ENCODE peak calls at places on chromosomes 11 and 22, in eight cellular contexts. R, D, L, T, M, U, Y and Z are unnamed samples.

GRCh38 chr22:20746466-20747189 is 27.3 kb upstream of the SERPIND1 start:
- DNase-seq in R (no peak), D (no peak), L (no peak), T (no peak), M (no peak), U (no peak), Y (no peak), Z (no peak)

GRCh38 chr11:122746050-122746478 is 90.5 kb downstream of the UBASH3B start:
- DNase-seq in R (no peak), D (no peak), L (no peak), T (peak; percentile 20), M (no peak), U (no peak), Y (no peak), Z (no peak)

GRCh38 chr11:76800466-76801200 is 17.5 kb downstream of the TSKU start:
- DNase-seq in R (no peak), D (no peak), L (no peak), T (no peak), M (no peak), U (no peak), Y (peak; percentile 14), Z (peak; percentile 84)

GRCh38 chr11:68271023-68271780 is 571 bp downstream of the C11orf24 start:
- DNase-seq in R (peak; percentile 61), D (no peak), L (peak; percentile 61), T (peak; percentile 68), M (peak; percentile 79), U (peak; percentile 89), Y (peak; percentile 86), Z (no peak)

GRCh38 chr22:33076368-33076767 is 18.2 kb upstream of the SYN3 start:
- DNase-seq in R (no peak), D (no peak), L (no peak), T (no peak), M (no peak), U (no peak), Y (no peak), Z (no peak)

GRCh38 chr11:119964136-119965025 is 173.5 kb downstream of the TRIM29 start:
- DNase-seq in R (no peak), D (peak; percentile 50), L (no peak), T (no peak), M (no peak), U (no peak), Y (no peak), Z (no peak)

GRCh38 chr11:131762346-131763110 is 392.1 kb downstream of the NTM start:
- DNase-seq in R (no peak), D (no peak), L (no peak), T (no peak), M (no peak), U (no peak), Y (no peak), Z (no peak)

GRCh38 chr11:60204922-60205321 is 22.0 kb upstream of the MS4A6A start:
- DNase-seq in R (no peak), D (no peak), L (no peak), T (no peak), M (no peak), U (no peak), Y (no peak), Z (no peak)

GRCh38 chr11:108135845-108136599 is 14.7 kb downstream of the ACAT1 start:
- DNase-seq in R (no peak), D (no peak), L (no peak), T (no peak), M (no peak), U (no peak), Y (no peak), Z (peak; percentile 10)

GRCh38 chr22:39283312-39284141 is 35.9 kb downstream of the RPL3 start:
- DNase-seq in R (peak; percentile 60), D (no peak), L (no peak), T (peak; percentile 25), M (no peak), U (peak; percentile 58), Y (peak; percentile 88), Z (no peak)

GRCh38 chr22:46432164-46433068 is 96.9 kb downstream of the TRMU start:
- DNase-seq in R (peak; percentile 66), D (no peak), L (no peak), T (peak; percentile 54), M (no peak), U (no peak), Y (no peak), Z (no peak)

GRCh38 chr11:465896-466538 is 15.9 kb downstream of the PTDSS2 start:
- DNase-seq in R (no peak), D (no peak), L (no peak), T (no peak), M (no peak), U (no peak), Y (no peak), Z (no peak)

GRCh38 chr11:128872094-128872493 is 5.0 kb upstream of the KCNJ1 start:
- DNase-seq in R (no peak), D (no peak), L (no peak), T (no peak), M (no peak), U (no peak), Y (no peak), Z (no peak)

GRCh38 chr11:47175746-47176327 is 842 bp downstream of the ARFGAP2 start:
- DNase-seq in R (no peak), D (no peak), L (no peak), T (no peak), M (no peak), U (no peak), Y (no peak), Z (no peak)

GRCh38 chr11:130785376-130786110 is 130.7 kb downstream of the SNX19 start:
- DNase-seq in R (no peak), D (no peak), L (no peak), T (no peak), M (no peak), U (no peak), Y (no peak), Z (peak; percentile 53)

GRCh38 chr11:16963316-16963876 is 50.8 kb downstream of the PLEKHA7 start:
- DNase-seq in R (no peak), D (no peak), L (no peak), T (no peak), M (no peak), U (no peak), Y (no peak), Z (no peak)

GRCh38 chr11:50278756-50279155 is 246.1 kb downstream of the OR4C45 start:
- DNase-seq in R (no peak), D (no peak), L (no peak), T (no peak), M (no peak), U (no peak), Y (no peak), Z (no peak)
- H3K9me3 ChIP-seq in R (peaks cover 17% of the 10 kb centered on the region), D (peaks cover 50% of the 10 kb centered on the region), L (peaks cover 13% of the 10 kb centered on the region), T (peaks cover 9% of the 10 kb centered on the region), M (no peaks in the 10 kb centered on the region), U (no peaks in the 10 kb centered on the region), Y (peaks cover 68% of the 10 kb centered on the region), Z (peaks cover 3% of the 10 kb centered on the region)

GRCh38 chr11:12221136-12221535 is 110.7 kb downstream of the MICAL2 start:
- DNase-seq in R (no peak), D (no peak), L (no peak), T (no peak), M (no peak), U (no peak), Y (no peak), Z (no peak)

GRCh38 chr11:12220305-12220704 is 109.9 kb downstream of the MICAL2 start:
- DNase-seq in R (peak; percentile 67), D (no peak), L (no peak), T (peak; percentile 33), M (peak; percentile 94), U (no peak), Y (no peak), Z (no peak)

GRCh38 chr11:12217879-12218278 is 107.5 kb downstream of the MICAL2 start:
- DNase-seq in R (no peak), D (no peak), L (no peak), T (no peak), M (no peak), U (no peak), Y (no peak), Z (no peak)

GRCh38 chr11:12218909-12219308 is 108.5 kb downstream of the MICAL2 start:
- DNase-seq in R (peak; percentile 55), D (no peak), L (no peak), T (peak; percentile 48), M (no peak), U (no peak), Y (no peak), Z (no peak)

GRCh38 chr11:12219732-12220131 is 109.3 kb downstream of the MICAL2 start:
- DNase-seq in R (no peak), D (no peak), L (no peak), T (no peak), M (no peak), U (no peak), Y (no peak), Z (no peak)
- TF ChIP-seq POLR2AphosphoS5 in R (peak; percentile 35), D (no peak), L (no peak), T (no peak), M (peak; percentile 56), U (no peak), Y (no peak), Z (no peak)

GRCh38 chr11:58771458-58771855 is 39.7 kb upstream of the GLYAT start:
- DNase-seq in R (no peak), D (no peak), L (no peak), T (no peak), M (no peak), U (no peak), Y (no peak), Z (no peak)

GRCh38 chr11:58776891-58777451 is 45.2 kb upstream of the GLYAT start:
- DNase-seq in R (no peak), D (no peak), L (no peak), T (no peak), M (no peak), U (no peak), Y (no peak), Z (no peak)

GRCh38 chr11:58772719-58773285 is 41.1 kb upstream of the GLYAT start:
- DNase-seq in R (no peak), D (no peak), L (no peak), T (no peak), M (no peak), U (no peak), Y (no peak), Z (no peak)

GRCh38 chr11:58774164-58774593 is 42.4 kb upstream of the GLYAT start:
- DNase-seq in R (no peak), D (no peak), L (no peak), T (no peak), M (no peak), U (no peak), Y (no peak), Z (peak; percentile 77)

GRCh38 chr11:58775066-58775708 is 43.4 kb upstream of the GLYAT start:
- DNase-seq in R (no peak), D (no peak), L (no peak), T (no peak), M (no peak), U (no peak), Y (no peak), Z (no peak)
- H3K9me3 ChIP-seq in R (no peaks in the 10 kb centered on the region), D (peaks cover 20% of the 10 kb centered on the region), L (no peaks in the 10 kb centered on the region), T (no peaks in the 10 kb centered on the region), M (no peaks in the 10 kb centered on the region), U (no peaks in the 10 kb centered on the region), Y (no peaks in the 10 kb centered on the region), Z (no peaks in the 10 kb centered on the region)

DNA sequence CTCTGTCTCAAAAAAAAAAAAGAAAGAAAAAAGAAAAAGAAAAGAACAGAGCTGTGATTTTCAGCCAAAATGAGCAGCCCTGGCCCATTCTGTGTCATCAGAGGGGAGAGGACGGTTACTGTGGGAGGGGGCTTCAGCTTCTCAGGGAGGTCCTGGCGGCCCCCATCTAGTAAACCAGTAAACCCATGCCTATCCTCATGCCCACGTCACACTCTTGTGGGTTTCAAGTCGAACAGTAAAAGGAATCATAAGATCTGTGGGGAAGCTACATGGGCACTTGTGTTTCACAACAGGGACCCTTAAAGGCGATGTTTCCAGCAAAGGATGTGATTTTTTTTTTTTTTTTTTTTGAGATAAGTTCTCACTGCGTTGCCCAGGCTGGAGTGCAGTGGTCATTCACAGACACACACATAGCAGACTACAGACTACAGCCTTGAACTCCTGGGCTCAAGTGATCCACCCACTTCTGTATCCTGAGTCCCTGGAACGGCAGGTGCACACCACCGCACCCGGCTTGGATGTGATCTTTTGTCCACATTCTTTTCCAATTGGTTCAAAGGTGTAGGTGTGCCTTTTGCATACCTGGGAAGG is 9.1 kb upstream of the PARVG start:
- DNase-seq in R (no peak), D (no peak), L (no peak), T (no peak), M (no peak), U (no peak), Y (peak; percentile 55), Z (no peak)
- TF ChIP-seq POLR2AphosphoS5 in R (no peak), D (no peak), L (no peak), T (no peak), M (no peak), U (no peak), Y (no peak), Z (no peak)